ENCODE peak calls at places on chromosomes 1 and 21, in ten cellular contexts. D is testis, Y is heart left ventricle, I is spleen, G is vagina, J is right lobe of liver, H is adrenal gland, S is suprapubic skin, U is uterus, R is NB4. W is an unnamed sample.
A peak's percentile ranks its signal among the peaks of the same experiment; 100 is the strongest.

GRCh38 chr21:42414928-42415769 is 11.4 kb downstream of the UBASH3A start:
- DNase-seq in D (peak; percentile 37), Y (no peak), I (peak; percentile 85), G (no peak), J (no peak), H (peak; percentile 64), S (no peak), U (no peak), R (peak; percentile 72), W (peak; percentile 17)

GRCh38 chr1:237327061-237327460 is 285.1 kb downstream of the RYR2 start:
- DNase-seq in D (no peak), Y (no peak), I (no peak), G (no peak), J (no peak), H (no peak), S (no peak), U (no peak), R (no peak), W (no peak)

GRCh38 chr1:160748182-160748876 is 9.3 kb downstream of the SLAMF7 start:
- DNase-seq in D (no peak), Y (no peak), I (no peak), G (no peak), J (no peak), H (no peak), S (no peak), U (no peak), R (peak; percentile 30), W (no peak)

GRCh38 chr1:59025201-59025600 is 241.4 kb upstream of the JUN start:
- DNase-seq in D (no peak), Y (no peak), I (no peak), G (no peak), J (no peak), H (no peak), S (no peak), U (no peak), R (peak; percentile 29), W (no peak)

GRCh38 chr1:26471201-26471497 is 1.1 kb upstream of the HMGN2 start:
- DNase-seq in D (no peak), Y (no peak), I (no peak), G (no peak), J (no peak), H (no peak), S (no peak), U (no peak), R (no peak), W (no peak)

GRCh38 chr1:32275424-32275823 is 16.5 kb upstream of the HDAC1 start:
- DNase-seq in D (no peak), Y (peak; percentile 65), I (no peak), G (no peak), J (no peak), H (peak; percentile 34), S (peak; percentile 61), U (no peak), R (no peak), W (peak; percentile 53)

GRCh38 chr1:82704393-82704792 is 903.7 kb downstream of the ADGRL2 start:
- DNase-seq in D (no peak), Y (no peak), I (no peak), G (no peak), J (no peak), H (no peak), S (no peak), U (no peak), R (no peak), W (no peak)

GRCh38 chr1:204713541-204713940 is 28.0 kb upstream of the LRRN2 start:
- DNase-seq in D (no peak), Y (no peak), I (no peak), G (no peak), J (no peak), H (no peak), S (no peak), U (no peak), R (no peak), W (no peak)

GRCh38 chr1:58358311-58358710 is 188.2 kb downstream of the OMA1 start:
- DNase-seq in D (no peak), Y (no peak), I (no peak), G (no peak), J (no peak), H (no peak), S (no peak), U (no peak), R (no peak), W (no peak)

GRCh38 chr1:7704214-7705047 is 66.7 kb upstream of the VAMP3 start:
- DNase-seq in D (peak; percentile 97), Y (peak; percentile 96), I (peak; percentile 96), G (no peak), J (peak; percentile 91), H (peak; percentile 90), S (peak; percentile 95), U (peak; percentile 91), R (peak; percentile 54), W (peak; percentile 91)
- TF ChIP-seq CTCF in D (no peak), Y (no peak), I (peak; percentile 5), G (no peak), J (no peak), H (no peak), S (no peak), U (no peak), R (no peak), W (no peak)

GRCh38 chr1:203658274-203658673 is 31.6 kb downstream of the ATP2B4 start:
- DNase-seq in D (no peak), Y (no peak), I (no peak), G (no peak), J (no peak), H (no peak), S (no peak), U (no peak), R (no peak), W (no peak)

GRCh38 chr1:203660931-203661484 is 34.4 kb downstream of the ATP2B4 start:
- DNase-seq in D (no peak), Y (no peak), I (no peak), G (no peak), J (no peak), H (no peak), S (no peak), U (no peak), R (no peak), W (no peak)

GRCh38 chr1:203661572-203661971 is 34.9 kb downstream of the ATP2B4 start:
- DNase-seq in D (no peak), Y (no peak), I (no peak), G (no peak), J (peak; percentile 88), H (peak; percentile 51), S (no peak), U (no peak), R (no peak), W (peak; percentile 75)

GRCh38 chr1:203657735-203658134 is 31.1 kb downstream of the ATP2B4 start:
- DNase-seq in D (no peak), Y (no peak), I (no peak), G (no peak), J (no peak), H (no peak), S (no peak), U (no peak), R (no peak), W (no peak)

GRCh38 chr1:203660069-203660468 is 33.4 kb downstream of the ATP2B4 start:
- DNase-seq in D (no peak), Y (no peak), I (no peak), G (no peak), J (no peak), H (no peak), S (no peak), U (no peak), R (no peak), W (no peak)
- TF ChIP-seq POLR2A in D (no peak), Y (no peak), I (no peak), G (no peak), J (no peak), H (no peak), S (no peak), U (no peak), R (no peak), W (no peak)

GRCh38 chr1:66273674-66274073 is 260.3 kb upstream of the SGIP1 start:
- DNase-seq in D (no peak), Y (no peak), I (no peak), G (no peak), J (no peak), H (no peak), S (no peak), U (no peak), R (no peak), W (no peak)

GRCh38 chr1:66269222-66269621 is 264.7 kb upstream of the SGIP1 start:
- DNase-seq in D (no peak), Y (no peak), I (no peak), G (no peak), J (no peak), H (no peak), S (no peak), U (no peak), R (no peak), W (no peak)

GRCh38 chr1:66270122-66270812 is 263.7 kb upstream of the SGIP1 start:
- DNase-seq in D (no peak), Y (no peak), I (no peak), G (no peak), J (peak; percentile 71), H (peak; percentile 28), S (peak; percentile 62), U (peak; percentile 47), R (no peak), W (no peak)

GRCh38 chr1:66271904-66272254 is 262.1 kb upstream of the SGIP1 start:
- DNase-seq in D (peak; percentile 85), Y (peak; percentile 83), I (peak; percentile 75), G (no peak), J (peak; percentile 69), H (peak; percentile 28), S (peak; percentile 62), U (peak; percentile 56), R (no peak), W (peak; percentile 52)

GRCh38 chr1:66271216-66271903 is 262.6 kb upstream of the SGIP1 start:
- DNase-seq in D (peak; percentile 93), Y (peak; percentile 72), I (no peak), G (no peak), J (peak; percentile 85), H (peak; percentile 67), S (peak; percentile 91), U (peak; percentile 86), R (peak; percentile 56), W (peak; percentile 75)
- H3K4me3 ChIP-seq in D (no peak overlapping the region), Y (peak overlapping the region; percentile 23), I (no peak overlapping the region), G (no peak overlapping the region), J (no peak overlapping the region), H (no peak overlapping the region), S (peak overlapping the region; percentile 17), U (no peak overlapping the region), R (no peak overlapping the region), W (no peak overlapping the region)

DNA sequence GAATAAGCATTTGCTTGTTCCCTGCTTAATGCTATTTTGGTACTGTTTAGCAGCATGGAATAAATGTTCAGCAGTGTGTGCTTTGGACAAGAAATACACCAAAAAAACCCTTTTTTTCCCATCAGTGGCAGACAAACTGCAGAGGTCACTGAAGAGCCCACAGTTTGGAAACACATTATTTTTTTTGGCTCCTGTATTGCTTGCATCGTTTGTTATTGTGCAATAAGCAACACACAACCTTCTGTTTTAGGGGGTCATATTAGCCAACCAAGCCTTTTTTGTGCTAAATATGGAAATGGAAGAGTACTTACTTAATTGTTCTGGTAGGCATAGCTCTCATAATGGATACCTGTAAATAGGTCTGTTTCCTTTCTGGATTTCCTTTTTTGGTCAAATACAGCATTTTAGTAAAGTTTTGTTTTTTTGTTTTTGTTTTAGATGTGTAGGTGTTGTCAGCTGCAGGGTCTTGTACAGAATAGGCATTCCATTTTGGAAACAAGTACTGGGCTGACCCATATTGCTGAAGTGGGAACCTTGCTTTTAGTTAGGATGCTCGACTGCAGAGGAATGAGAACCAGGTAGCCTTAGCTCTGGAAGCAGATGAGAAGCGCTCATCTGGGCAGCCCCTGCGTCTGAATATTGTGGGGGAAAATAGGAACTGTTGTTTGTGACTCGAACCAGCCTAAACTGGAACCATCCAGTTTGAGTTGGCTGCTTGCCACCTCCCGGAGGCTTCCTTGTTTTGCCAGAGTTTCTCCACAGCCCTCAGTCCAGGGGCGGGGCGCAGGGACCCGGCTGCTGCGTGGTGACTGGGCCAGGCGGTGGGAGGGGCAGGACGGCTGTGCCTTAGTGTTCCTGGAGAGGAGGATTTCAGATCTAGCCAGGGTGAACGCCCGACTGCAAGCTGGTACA is 38.5 kb downstream of the SPEN start:
- DNase-seq in D (peak; percentile 95), Y (peak; percentile 98), I (peak; percentile 96), G (no peak), J (peak; percentile 100), H (peak; percentile 98), S (peak; percentile 98), U (peak; percentile 98), R (peak; percentile 92), W (peak; percentile 99)
- TF ChIP-seq CTCF in D (no peak), Y (no peak), I (no peak), G (no peak), J (peak; percentile 22), H (peak; percentile 37), S (no peak), U (peak; percentile 25), R (peak; percentile 13), W (no peak)